ENCODE peak calls at places on chromosomes 4 and X, in four cellular contexts. P is K562, L is SK-N-SH, Q is IMR-90. A is an unnamed sample.

GRCh38 chr4:31983677-31984076 is 1263.5 kb downstream of the PCDH7 start:
- DNase-seq in P (no peak), L (no peak), Q (no peak), A (no peak)

GRCh38 chrX:87517571-87518141 is at the start of gene KLHL4:
- DNase-seq in P (peak; percentile 3), L (no peak), Q (peak; percentile 74), A (no peak)

GRCh38 chrX:13090261-13091110 is 46.1 kb upstream of the FAM9C start:
- DNase-seq in P (peak; percentile 14), L (no peak), Q (peak; percentile 51), A (no peak)

GRCh38 chr4:52051213-52051614 is at the start of gene SPATA18:
- DNase-seq in P (no peak), L (peak; percentile 61), Q (no peak), A (peak; percentile 2)

GRCh38 chr4:81786063-81786763 is 314.5 kb upstream of the RASGEF1B start:
- DNase-seq in P (no peak), L (no peak), Q (no peak), A (no peak)

GRCh38 chrX:154019061-154019621 is 561 bp downstream of the IRAK1 start:
- DNase-seq in P (peak; percentile 56), L (peak; percentile 66), Q (no peak), A (no peak)

GRCh38 chrX:10467793-10468192 is 152.6 kb downstream of the MID1 start:
- DNase-seq in P (no peak), L (no peak), Q (peak; percentile 54), A (no peak)

GRCh38 chrX:41734530-41734929 is 10.5 kb downstream of the GPR82 start:
- DNase-seq in P (no peak), L (peak; percentile 27), Q (peak; percentile 20), A (peak; percentile 15)

GRCh38 chr4:97653701-97654100 is 489.6 kb downstream of the STPG2 start:
- DNase-seq in P (no peak), L (no peak), Q (no peak), A (no peak)

GRCh38 chr4:2944882-2945526 is 18.2 kb downstream of the NOP14 start:
- DNase-seq in P (no peak), L (no peak), Q (no peak), A (no peak)

GRCh38 chr4:110622841-110623709 is at the start of gene PITX2:
- DNase-seq in P (peak; percentile 51), L (peak; percentile 89), Q (peak; percentile 95), A (no peak)

GRCh38 chr4:89204624-89205023 is 93.3 kb downstream of the TIGD2 start:
- DNase-seq in P (no peak), L (no peak), Q (no peak), A (peak; percentile 20)

GRCh38 chrX:56765816-56766553 is 36.9 kb downstream of the NBDY start:
- DNase-seq in P (no peak), L (no peak), Q (no peak), A (no peak)

GRCh38 chrX:16160729-16161128 is 6.6 kb upstream of the MAGEB17 start:
- DNase-seq in P (no peak), L (no peak), Q (peak; percentile 88), A (peak; percentile 38)

GRCh38 chr4:36004231-36004851 is 240.0 kb downstream of the ARAP2 start:
- DNase-seq in P (no peak), L (no peak), Q (no peak), A (no peak)

GRCh38 chrX:43633757-43634156 is 22.3 kb upstream of the MAOA start:
- DNase-seq in P (no peak), L (no peak), Q (no peak), A (no peak)

GRCh38 chr4:135927651-135928050 is 1604.6 kb downstream of the PCDH18 start:
- DNase-seq in P (no peak), L (no peak), Q (no peak), A (no peak)

GRCh38 chr4:141486375-141486997 is 149.9 kb upstream of the IL15 start:
- DNase-seq in P (no peak), L (no peak), Q (peak; percentile 90), A (no peak)

GRCh38 chr4:4859010-4859798 is at the start of gene MSX1:
- DNase-seq in P (peak; percentile 97), L (peak; percentile 91), Q (peak; percentile 75), A (peak; percentile 72)

GRCh38 chr4:165394275-165394674 is 15.5 kb downstream of the CPE start:
- DNase-seq in P (no peak), L (no peak), Q (peak; percentile 27), A (no peak)

GRCh38 chr4:132062611-132063239 is 1086.4 kb upstream of the PCDH10 start:
- DNase-seq in P (no peak), L (no peak), Q (no peak), A (no peak)

GRCh38 chr4:10762541-10762940 is 78.0 kb upstream of the CLNK start:
- DNase-seq in P (no peak), L (no peak), Q (peak; percentile 91), A (no peak)

GRCh38 chrX:12999422-12999821 is 24.5 kb downstream of the TMSB4X start:
- DNase-seq in P (no peak), L (no peak), Q (peak; percentile 32), A (no peak)

GRCh38 chr4:20618729-20619128 is 81.5 kb upstream of the PACRGL start:
- DNase-seq in P (no peak), L (no peak), Q (no peak), A (no peak)

GRCh38 chr4:20618010-20618409 is 82.2 kb upstream of the PACRGL start:
- DNase-seq in P (no peak), L (no peak), Q (no peak), A (no peak)

GRCh38 chr4:20616848-20617247 is 83.4 kb upstream of the PACRGL start:
- DNase-seq in P (no peak), L (no peak), Q (no peak), A (no peak)

GRCh38 chr4:20616313-20616712 is 83.9 kb upstream of the PACRGL start:
- DNase-seq in P (no peak), L (no peak), Q (no peak), A (no peak)

GRCh38 chr4:20615492-20616136 is 84.6 kb upstream of the PACRGL start:
- DNase-seq in P (no peak), L (no peak), Q (no peak), A (no peak)
- TF ChIP-seq RFX5 in P (no peak), L (no peak), Q (no peak), A (no peak)

GRCh38 chr4:16265820-16266219 is 39.5 kb upstream of the TAPT1 start:
- DNase-seq in P (no peak), L (no peak), Q (no peak), A (no peak)
- TF ChIP-seq CTCF in P (no peak), L (no peak), Q (no peak), A (no peak)

GRCh38 chrX:35682481-35682880 is 115.7 kb upstream of the MAGEB16 start:
- DNase-seq in P (no peak), L (no peak), Q (no peak), A (no peak)
- TF ChIP-seq RFX5 in P (no peak), L (no peak), Q (no peak), A (no peak)

GRCh38 chrX:2907295-2907694 is 21.8 kb downstream of the ARSD start:
- DNase-seq in P (no peak), L (no peak), Q (no peak), A (no peak)

GRCh38 chrX:2901367-2902036 is 27.6 kb downstream of the ARSD start:
- DNase-seq in P (no peak), L (no peak), Q (peak; percentile 64), A (no peak)

GRCh38 chrX:2898861-2899512 is 30.2 kb downstream of the ARSD start:
- DNase-seq in P (no peak), L (no peak), Q (no peak), A (no peak)

GRCh38 chrX:2902841-2903240 is 26.3 kb downstream of the ARSD start:
- DNase-seq in P (no peak), L (no peak), Q (no peak), A (no peak)

GRCh38 chrX:2903366-2903765 is 25.8 kb downstream of the ARSD start:
- DNase-seq in P (peak; percentile 11), L (no peak), Q (no peak), A (no peak)
- TF ChIP-seq CTCF in P (peak; percentile 20), L (peak; percentile 20), Q (no peak), A (no peak)